ENCODE peak calls at places on chromosomes 4 and X, in eight cellular contexts. One of them, this sample, is unnamed.

GRCh38 chr4:48079972-48080391 is 54.1 kb downstream of the TXK start:
- DNase-seq in NCI-H69: no peak
- DNase-seq in left cardiac atrium: no peak
- DNase-seq in activated CD4-positive, alpha-beta T cell treated with anti-CD3 and anti-CD28 coated beads, Interleukin-2, amount 10 ng/mL, durations not matched to agents 7 days and 5 days: no peak
- DNase-seq in HTR-8/SVneo: peak; percentile 17
- DNase-seq in NAMALWA: no peak
- DNase-seq in aorta: no peak
- DNase-seq in EL: peak; percentile 84
- DNase-seq in this sample: no peak

GRCh38 chrX:130170752-130171445 is 863 bp upstream of the RAB33A start:
- DNase-seq in NCI-H69: peak; percentile 91
- DNase-seq in left cardiac atrium: peak; percentile 65
- DNase-seq in activated CD4-positive, alpha-beta T cell treated with anti-CD3 and anti-CD28 coated beads, Interleukin-2, amount 10 ng/mL, durations not matched to agents 7 days and 5 days: peak; percentile 69
- DNase-seq in HTR-8/SVneo: no peak
- DNase-seq in NAMALWA: peak; percentile 73
- DNase-seq in aorta: peak; percentile 80
- DNase-seq in EL: peak; percentile 47
- DNase-seq in this sample: peak; percentile 37

GRCh38 chr4:84279678-84280077 is 219.4 kb downstream of the NKX6-1 start:
- DNase-seq in NCI-H69: no peak
- DNase-seq in left cardiac atrium: no peak
- DNase-seq in activated CD4-positive, alpha-beta T cell treated with anti-CD3 and anti-CD28 coated beads, Interleukin-2, amount 10 ng/mL, durations not matched to agents 7 days and 5 days: no peak
- DNase-seq in HTR-8/SVneo: no peak
- DNase-seq in NAMALWA: no peak
- DNase-seq in aorta: no peak
- DNase-seq in EL: peak; percentile 1
- DNase-seq in this sample: no peak

GRCh38 chr4:121139533-121140222 is 24.4 kb downstream of the TNIP3 start:
- DNase-seq in NCI-H69: no peak
- DNase-seq in left cardiac atrium: no peak
- DNase-seq in activated CD4-positive, alpha-beta T cell treated with anti-CD3 and anti-CD28 coated beads, Interleukin-2, amount 10 ng/mL, durations not matched to agents 7 days and 5 days: no peak
- DNase-seq in HTR-8/SVneo: no peak
- DNase-seq in NAMALWA: no peak
- DNase-seq in aorta: no peak
- DNase-seq in EL: peak; percentile 55
- DNase-seq in this sample: no peak

GRCh38 chrX:40107291-40108083 is 9.7 kb upstream of the BCOR start:
- DNase-seq in NCI-H69: peak; percentile 83
- DNase-seq in left cardiac atrium: peak; percentile 77
- DNase-seq in activated CD4-positive, alpha-beta T cell treated with anti-CD3 and anti-CD28 coated beads, Interleukin-2, amount 10 ng/mL, durations not matched to agents 7 days and 5 days: no peak
- DNase-seq in HTR-8/SVneo: no peak
- DNase-seq in NAMALWA: no peak
- DNase-seq in aorta: peak; percentile 90
- DNase-seq in EL: peak; percentile 64
- DNase-seq in this sample: peak; percentile 74

GRCh38 chrX:115387327-115387726 is 97.8 kb downstream of the LUZP4 start:
- DNase-seq in NCI-H69: no peak
- DNase-seq in left cardiac atrium: no peak
- DNase-seq in activated CD4-positive, alpha-beta T cell treated with anti-CD3 and anti-CD28 coated beads, Interleukin-2, amount 10 ng/mL, durations not matched to agents 7 days and 5 days: no peak
- DNase-seq in HTR-8/SVneo: no peak
- DNase-seq in NAMALWA: no peak
- DNase-seq in aorta: no peak
- DNase-seq in EL: no peak
- DNase-seq in this sample: no peak

GRCh38 chrX:53312946-53313745 is 31.8 kb upstream of the IQSEC2 start:
- DNase-seq in NCI-H69: peak; percentile 54
- DNase-seq in left cardiac atrium: peak; percentile 56
- DNase-seq in activated CD4-positive, alpha-beta T cell treated with anti-CD3 and anti-CD28 coated beads, Interleukin-2, amount 10 ng/mL, durations not matched to agents 7 days and 5 days: peak; percentile 56
- DNase-seq in HTR-8/SVneo: peak; percentile 43
- DNase-seq in NAMALWA: peak; percentile 69
- DNase-seq in aorta: peak; percentile 81
- DNase-seq in EL: peak; percentile 60
- DNase-seq in this sample: peak; percentile 75

GRCh38 chr4:898123-898522 is 34.0 kb downstream of the GAK start:
- DNase-seq in NCI-H69: no peak
- DNase-seq in left cardiac atrium: no peak
- DNase-seq in activated CD4-positive, alpha-beta T cell treated with anti-CD3 and anti-CD28 coated beads, Interleukin-2, amount 10 ng/mL, durations not matched to agents 7 days and 5 days: no peak
- DNase-seq in HTR-8/SVneo: no peak
- DNase-seq in NAMALWA: no peak
- DNase-seq in aorta: no peak
- DNase-seq in EL: no peak
- DNase-seq in this sample: no peak

GRCh38 chr4:95108883-95109421 is 351.2 kb downstream of the BMPR1B start:
- DNase-seq in NCI-H69: no peak
- DNase-seq in left cardiac atrium: no peak
- DNase-seq in activated CD4-positive, alpha-beta T cell treated with anti-CD3 and anti-CD28 coated beads, Interleukin-2, amount 10 ng/mL, durations not matched to agents 7 days and 5 days: no peak
- DNase-seq in HTR-8/SVneo: no peak
- DNase-seq in NAMALWA: no peak
- DNase-seq in aorta: no peak
- DNase-seq in EL: no peak
- DNase-seq in this sample: no peak

GRCh38 chrX:147958316-147958715 is 22.8 kb upstream of the FMR1NB start:
- DNase-seq in NCI-H69: no peak
- DNase-seq in left cardiac atrium: no peak
- DNase-seq in activated CD4-positive, alpha-beta T cell treated with anti-CD3 and anti-CD28 coated beads, Interleukin-2, amount 10 ng/mL, durations not matched to agents 7 days and 5 days: no peak
- DNase-seq in HTR-8/SVneo: peak; percentile 8
- DNase-seq in NAMALWA: no peak
- DNase-seq in aorta: no peak
- DNase-seq in EL: peak; percentile 64
- DNase-seq in this sample: no peak

This sample was measured in psoas muscle.